ENCODE peak calls at places on chromosomes 3 and 15, in four cellular contexts. A, W, U and L are unnamed samples.

GRCh38 chr3:190096345-190096744 is 24.4 kb downstream of the P3H2 start:
- DNase-seq in A (no peak), W (no peak), U (no peak), L (no peak)

GRCh38 chr3:110579841-110580550 is 491.6 kb upstream of the NECTIN3 start:
- DNase-seq in W (no peak), A (no peak), U (no peak), L (no peak)

GRCh38 chr3:158451405-158452045 is 119.5 kb upstream of the MLF1 start:
- DNase-seq in U (no peak), A (no peak), W (no peak), L (no peak)

GRCh38 chr15:79412010-79412409 is 20.1 kb upstream of the MINAR1 start:
- DNase-seq in U (no peak), A (no peak), W (no peak), L (no peak)

GRCh38 chr3:141454906-141455602 is 31.8 kb upstream of the RASA2 start:
- DNase-seq in A (peak), U (peak), W (no peak), L (peak)

GRCh38 chr3:41297750-41298149 is 98.4 kb downstream of the CTNNB1 start:
- DNase-seq in A (no peak), W (no peak), U (no peak), L (no peak)

GRCh38 chr3:31980530-31981205 is 394 bp downstream of the OSBPL10 start:
- DNase-seq in W (no peak), A (no peak), U (no peak), L (no peak)

GRCh38 chr15:98955331-98955730 is 52.3 kb downstream of the PGPEP1L start:
- DNase-seq in U (no peak), A (no peak), W (no peak), L (no peak)

GRCh38 chr3:76107935-76108570 is 322.7 kb upstream of the ZNF717 start:
- DNase-seq in W (no peak), U (no peak), A (peak), L (no peak)

GRCh38 chr3:151795276-151795675 is 18.6 kb upstream of the AADAC start:
- DNase-seq in U (peak), A (peak), W (no peak), L (no peak)

GRCh38 chr3:52154135-52155094 is at the start of gene POC1A:
- DNase-seq in A (peak), U (peak), W (peak), L (peak)

GRCh38 chr3:70264122-70264780 is 48.2 kb downstream of the MDFIC2 start:
- DNase-seq in U (no peak), W (no peak), A (peak), L (no peak)

GRCh38 chr3:158094917-158095301 is 11.3 kb downstream of the SHOX2 start:
- DNase-seq in A (no peak), W (no peak), U (no peak), L (no peak)